ENCODE peak calls at places on chromosomes 16 and 17, in five cellular contexts. Q, L, I, J and S are unnamed samples.

GRCh38 chr16:28010671-28011070 is 52.8 kb downstream of the GSG1L start:
- DNase-seq in Q (no peak), L (no peak), I (no peak), J (no peak), S (no peak)

GRCh38 chr16:67001159-67001486 is 12.7 kb downstream of the CES4A start:
- DNase-seq in Q (no peak), L (no peak), I (no peak), J (no peak), S (no peak)

GRCh38 chr17:17723354-17724261 is 42.4 kb downstream of the RAI1 start:
- DNase-seq in Q (no peak), L (no peak), I (peak), J (no peak), S (peak)

GRCh38 chr17:81900181-81900820 is 1.7 kb upstream of the NPB start:
- DNase-seq in Q (no peak), L (no peak), I (no peak), J (no peak), S (no peak)

GRCh38 chr16:70255584-70255983 is 3.8 kb upstream of the EXOSC6 start:
- DNase-seq in Q (no peak), L (no peak), I (no peak), J (no peak), S (no peak)

GRCh38 chr17:36674278-36674650 is 72.9 kb downstream of the MRM1 start:
- DNase-seq in Q (no peak), L (no peak), I (no peak), J (no peak), S (no peak)

GRCh38 chr17:5509482-5509881 is 23.1 kb downstream of the MIS12 start:
- DNase-seq in Q (no peak), L (no peak), I (no peak), J (no peak), S (no peak)

GRCh38 chr16:57045694-57046381 is 46.5 kb upstream of the CPNE2 start:
- DNase-seq in Q (peak), L (no peak), I (peak), J (no peak), S (peak)

GRCh38 chr17:34251186-34251585 is 3.9 kb upstream of the CCL2 start:
- DNase-seq in Q (no peak), L (no peak), I (no peak), J (no peak), S (no peak)

GRCh38 chr16:85181091-85181738 is 68.9 kb upstream of the CIBAR2 start:
- DNase-seq in Q (no peak), L (no peak), I (no peak), J (no peak), S (no peak)

GRCh38 chr16:88558457-88559442 is 11.5 kb upstream of the ZC3H18 start:
- DNase-seq in Q (peak), L (no peak), I (peak), J (no peak), S (peak)

GRCh38 chr17:21542991-21543390 is 149.3 kb upstream of the KCNJ18 start:
- DNase-seq in Q (no peak), L (no peak), I (no peak), J (no peak), S (no peak)

GRCh38 chr17:8789743-8790142 is 9.4 kb downstream of the MFSD6L start:
- DNase-seq in Q (no peak), L (no peak), I (no peak), J (no peak), S (no peak)

GRCh38 chr16:70523013-70523620 is at the start of gene COG4:
- DNase-seq in Q (peak), L (peak), I (peak), J (peak), S (peak)

GRCh38 chr16:67979955-67980678 is at the start of gene DPEP3:
- DNase-seq in Q (no peak), L (no peak), I (no peak), J (no peak), S (no peak)

GRCh38 chr17:9986754-9987382 is 81.8 kb upstream of the RCVRN start:
- DNase-seq in Q (no peak), L (no peak), I (no peak), J (no peak), S (no peak)

GRCh38 chr16:3115011-3115410 is 2.6 kb downstream of the ZNF205 start:
- DNase-seq in Q (no peak), L (no peak), I (no peak), J (no peak), S (no peak)

GRCh38 chr17:55887531-55887930 is 136.7 kb downstream of the PCTP start:
- DNase-seq in Q (no peak), L (no peak), I (no peak), J (no peak), S (no peak)

GRCh38 chr17:81398170-81398854 is 3.1 kb downstream of the BAHCC1 start:
- DNase-seq in Q (no peak), L (no peak), I (peak), J (no peak), S (no peak)

GRCh38 chr17:27808629-27809028 is 8.3 kb upstream of the NOS2 start:
- DNase-seq in Q (no peak), L (no peak), I (no peak), J (no peak), S (no peak)

GRCh38 chr17:51948128-51948527 is 210.4 kb downstream of the CA10 start:
- DNase-seq in Q (peak), L (peak), I (no peak), J (no peak), S (peak)

GRCh38 chr17:18235743-18236256 is 10.4 kb downstream of the LLGL1 start:
- DNase-seq in Q (no peak), L (peak), I (no peak), J (no peak), S (no peak)

GRCh38 chr17:65537845-65538678 is 23.4 kb downstream of the AXIN2 start:
- DNase-seq in Q (no peak), L (no peak), I (no peak), J (no peak), S (no peak)

GRCh38 chr17:76560877-76561221 is 21.0 kb downstream of the PRCD start:
- DNase-seq in Q (no peak), L (no peak), I (peak), J (no peak), S (no peak)

GRCh38 chr16:50842013-50842505 is 100.2 kb downstream of the CYLD start:
- DNase-seq in Q (no peak), L (no peak), I (no peak), J (no peak), S (no peak)

GRCh38 chr17:2828396-2829038 is 32.3 kb downstream of the RAP1GAP2 start:
- DNase-seq in Q (peak), L (peak), I (peak), J (peak), S (peak)